ENCODE peak calls at places on chromosome 6, in ten cellular contexts. O is pancreas; E is GM12864; J is bronchial epithelial cell; K is HFF-Myc; Y is transverse colon; T is IMR-90; B is Peyer's patch; M is CD4-positive, alpha-beta T cell; I is GM06990. X is an unnamed sample.

GRCh38 chr6:16486661-16487060 is 248.3 kb downstream of the GMPR start:
- DNase-seq in O (no peak), E (no peak), J (no peak), K (no peak), Y (no peak), T (no peak), B (no peak), M (peak; percentile 18), I (no peak), X (no peak)

GRCh38 chr6:160039441-160039840 is 70.6 kb downstream of the IGF2R start:
- DNase-seq in O (no peak), E (no peak), J (no peak), K (no peak), Y (no peak), T (no peak), B (no peak), M (no peak), I (no peak), X (no peak)

GRCh38 chr6:66126358-66126757 is 419.3 kb upstream of the EYS start:
- DNase-seq in O (no peak), E (no peak), J (no peak), K (no peak), Y (no peak), T (no peak), B (no peak), M (no peak), I (no peak), X (no peak)

GRCh38 chr6:129105035-129105434 is 222.1 kb downstream of the LAMA2 start:
- DNase-seq in O (no peak), E (no peak), J (no peak), K (no peak), Y (no peak), T (peak; percentile 7), B (no peak), M (no peak), I (no peak), X (no peak)

GRCh38 chr6:165605182-165605875 is 57.7 kb downstream of the PDE10A start:
- DNase-seq in O (no peak), E (no peak), J (no peak), K (no peak), Y (no peak), T (no peak), B (no peak), M (no peak), I (no peak), X (no peak)

GRCh38 chr6:131995924-131996323 is 44.8 kb upstream of the CCN2 start:
- DNase-seq in O (no peak), E (no peak), J (peak; percentile 98), K (peak; percentile 61), Y (no peak), T (peak; percentile 94), B (no peak), M (no peak), I (no peak), X (no peak)

GRCh38 chr6:111818539-111819226 is 54.6 kb downstream of the FYN start:
- DNase-seq in O (no peak), E (no peak), J (no peak), K (no peak), Y (no peak), T (peak; percentile 75), B (peak; percentile 64), M (no peak), I (no peak), X (no peak)

GRCh38 chr6:18260448-18261106 is 3.8 kb downstream of the DEK start:
- DNase-seq in O (no peak), E (peak; percentile 62), J (peak; percentile 75), K (no peak), Y (no peak), T (peak; percentile 36), B (no peak), M (no peak), I (peak; percentile 77), X (peak; percentile 71)

GRCh38 chr6:3610206-3610605 is 141.3 kb downstream of the PXDC1 start:
- DNase-seq in O (no peak), E (no peak), J (peak; percentile 94), K (peak; percentile 29), Y (no peak), T (peak; percentile 64), B (no peak), M (no peak), I (no peak), X (no peak)

GRCh38 chr6:89302936-89303335 is 12.2 kb downstream of the GABRR2 start:
- DNase-seq in O (no peak), E (no peak), J (no peak), K (no peak), Y (no peak), T (no peak), B (no peak), M (no peak), I (no peak), X (no peak)

GRCh38 chr6:118968416-118968815 is 33.5 kb upstream of the MCM9 start:
- DNase-seq in O (no peak), E (no peak), J (peak; percentile 37), K (no peak), Y (no peak), T (peak; percentile 1), B (no peak), M (no peak), I (no peak), X (no peak)

GRCh38 chr6:26521485-26522391 is 16.4 kb upstream of the HMGN4 start:
- DNase-seq in O (peak; percentile 77), E (peak; percentile 53), J (peak; percentile 48), K (no peak), Y (peak; percentile 87), T (peak; percentile 64), B (peak; percentile 94), M (peak; percentile 59), I (peak; percentile 90), X (peak; percentile 78)

GRCh38 chr6:137848672-137849071 is 18.4 kb upstream of the TNFAIP3 start:
- DNase-seq in O (no peak), E (no peak), J (no peak), K (no peak), Y (no peak), T (peak; percentile 92), B (no peak), M (no peak), I (no peak), X (no peak)

GRCh38 chr6:156410649-156411048 is 366.5 kb upstream of the ARID1B start:
- DNase-seq in O (no peak), E (no peak), J (no peak), K (no peak), Y (no peak), T (no peak), B (no peak), M (no peak), I (no peak), X (no peak)
- TF ChIP-seq CTCF in O (peak; percentile 12), E (no peak), J (no peak), K (no peak), Y (no peak), T (peak; percentile 12), B (no peak), M (peak; percentile 39), I (peak; percentile 8), X (peak; percentile 37)

DNA sequence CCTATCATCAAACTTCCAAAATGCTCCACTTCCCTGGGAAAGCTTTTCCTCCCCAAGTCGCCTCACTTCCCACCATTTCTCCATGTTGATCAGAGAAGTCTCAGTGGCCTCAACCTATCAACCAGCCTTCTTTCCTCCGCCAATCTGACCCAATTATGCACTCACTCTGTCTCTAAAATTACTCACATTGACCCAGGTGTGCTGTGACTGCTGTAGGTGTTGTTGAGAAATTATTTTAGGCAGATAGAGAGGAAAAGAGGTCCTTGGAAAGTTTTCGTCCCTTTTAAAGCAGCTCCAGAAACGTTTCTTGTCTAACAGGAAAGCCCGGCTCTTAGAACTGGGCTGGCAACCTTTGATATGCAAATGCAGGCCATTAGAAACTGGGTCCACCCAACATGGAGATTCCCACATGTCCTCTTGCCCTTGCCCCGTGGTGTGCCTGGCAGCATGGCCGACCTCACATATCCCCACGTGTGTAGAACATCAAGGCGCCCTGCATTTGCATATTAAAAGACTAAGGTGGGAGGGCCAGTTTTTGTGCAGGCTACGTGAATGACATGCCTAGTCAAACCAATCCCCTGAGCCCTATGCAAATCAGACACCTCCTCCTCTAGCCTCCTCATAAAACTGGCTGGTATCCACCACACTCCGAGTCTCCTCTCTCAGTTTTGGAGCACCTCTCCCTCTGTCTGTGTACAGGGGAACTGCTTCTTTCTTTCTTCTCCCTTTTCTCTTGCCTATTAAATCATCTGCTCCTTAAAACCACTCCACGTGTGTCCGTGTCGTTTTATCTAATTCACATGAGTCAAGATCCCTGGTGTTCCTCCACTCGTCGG is 12.9 kb downstream of the IPCEF1 start:
- DNase-seq in O (peak; percentile 62), E (no peak), J (peak; percentile 87), K (peak; percentile 29), Y (peak; percentile 79), T (peak; percentile 16), B (peak; percentile 63), M (no peak), I (no peak), X (no peak)
- TF ChIP-seq CTCF in O (peak; percentile 23), E (no peak), J (peak; percentile 73), K (peak; percentile 38), Y (no peak), T (peak; percentile 31), B (no peak), M (no peak), I (no peak), X (peak; percentile 26)

GRCh38 chr6:41302638-41303037 is 16.2 kb upstream of the TREM1 start:
- DNase-seq in O (no peak), E (peak; percentile 22), J (no peak), K (no peak), Y (no peak), T (no peak), B (no peak), M (no peak), I (no peak), X (no peak)

GRCh38 chr6:41306187-41306854 is 19.8 kb upstream of the TREM1 start:
- DNase-seq in O (peak; percentile 30), E (no peak), J (peak; percentile 64), K (peak; percentile 21), Y (peak; percentile 19), T (peak; percentile 49), B (peak; percentile 61), M (no peak), I (no peak), X (no peak)
- TF ChIP-seq CTCF in O (peak; percentile 59), E (peak; percentile 60), J (peak; percentile 57), K (peak; percentile 57), Y (peak; percentile 56), T (peak; percentile 59), B (peak; percentile 25), M (peak; percentile 77), I (peak; percentile 57), X (peak; percentile 80)

DNA sequence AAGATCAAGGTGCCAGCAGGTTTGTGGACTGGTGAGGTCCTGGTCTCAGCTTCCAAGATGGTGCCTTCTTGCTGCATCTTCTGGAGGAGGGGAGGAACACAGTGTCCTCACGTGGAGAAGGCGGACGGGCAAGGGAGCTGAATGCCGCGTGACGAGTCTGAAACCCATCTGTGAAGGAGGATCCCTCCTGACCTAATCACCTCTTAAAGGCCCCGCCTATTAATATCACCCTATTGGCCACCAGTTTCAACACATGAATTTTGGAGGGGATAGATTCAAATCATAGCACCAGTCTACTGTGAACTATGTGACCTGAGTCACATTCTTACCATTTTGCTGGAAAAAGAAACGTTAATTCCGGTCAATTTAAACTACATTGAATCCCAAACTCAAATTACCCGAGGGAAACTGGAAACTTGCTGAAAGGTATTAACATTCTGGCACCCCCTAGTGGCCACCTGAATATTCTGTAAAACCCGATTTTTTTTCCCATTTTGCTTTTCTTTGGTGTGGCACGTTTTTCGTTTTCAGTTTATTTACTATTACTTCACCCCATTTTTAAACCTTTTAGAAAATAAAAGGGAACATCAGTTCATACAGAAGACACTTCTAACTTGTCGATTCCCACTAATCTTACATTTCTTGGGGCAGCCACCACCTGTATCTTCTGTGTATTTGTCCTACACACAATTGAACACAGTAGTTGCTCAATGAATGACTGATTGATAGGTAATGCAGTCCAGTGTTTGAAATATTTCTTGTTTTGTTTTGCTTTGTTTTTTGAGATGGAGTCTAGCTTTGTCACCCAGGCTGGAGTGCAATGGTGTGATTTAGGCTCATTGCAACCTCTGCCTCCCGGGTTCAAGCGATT is 17.9 kb upstream of the CCDC170 start:
- DNase-seq in O (no peak), E (no peak), J (peak; percentile 23), K (peak; percentile 39), Y (peak; percentile 30), T (peak; percentile 59), B (peak; percentile 69), M (peak; percentile 7), I (no peak), X (no peak)
- TF ChIP-seq CTCF in O (peak; percentile 71), E (peak; percentile 69), J (peak; percentile 62), K (peak; percentile 62), Y (peak; percentile 86), T (peak; percentile 75), B (peak; percentile 90), M (peak; percentile 93), I (peak; percentile 75), X (peak; percentile 84)